ENCODE peak calls at places on chromosomes 3 and 15, in nine cellular contexts. Q, I, T, U, O, R, P, B and X are unnamed samples. For H3K4me1, the result is how much of the 10 kb centered on the place peaks cover.

GRCh38 chr15:83436513-83437158 is 10.5 kb upstream of the SH3GL3 start:
- DNase-seq in Q (no peak), I (peak), T (peak), U (no peak), O (no peak), R (no peak), P (no peak), B (peak), X (no peak)

GRCh38 chr3:152910211-152910610 is 75.3 kb downstream of the P2RY1 start:
- DNase-seq in Q (no peak), I (peak), T (peak), U (no peak), O (peak), R (no peak), P (no peak), B (no peak), X (no peak)

GRCh38 chr3:45981321-45982038 is 14.1 kb downstream of the FYCO1 start:
- DNase-seq in Q (no peak), I (no peak), T (no peak), U (no peak), O (no peak), R (no peak), P (no peak), B (peak), X (peak)

GRCh38 chr3:124701687-124702086 is 28.6 kb upstream of the UMPS start:
- DNase-seq in Q (no peak), I (no peak), T (peak), U (no peak), O (no peak), R (no peak), P (no peak), B (peak), X (no peak)

GRCh38 chr3:64650710-64651109 is 37.1 kb downstream of the ADAMTS9 start:
- DNase-seq in Q (no peak), I (no peak), T (no peak), U (no peak), O (no peak), R (no peak), P (no peak), B (peak), X (no peak)

GRCh38 chr15:49946681-49947080 is 172.4 kb downstream of the ATP8B4 start:
- DNase-seq in Q (no peak), I (no peak), T (no peak), U (no peak), O (no peak), R (no peak), P (no peak), B (no peak), X (no peak)

GRCh38 chr3:72800869-72801268 is 47.4 kb downstream of the SHQ1 start:
- DNase-seq in Q (no peak), I (no peak), T (no peak), U (no peak), O (no peak), R (no peak), P (no peak), B (no peak), X (no peak)

GRCh38 chr3:52891615-52892081 is 5.7 kb downstream of the STIMATE start:
- DNase-seq in Q (no peak), I (no peak), T (peak), U (no peak), O (no peak), R (no peak), P (no peak), B (peak), X (peak)

GRCh38 chr15:76162050-76162425 is 102.3 kb downstream of the TMEM266 start:
- DNase-seq in Q (no peak), I (no peak), T (no peak), U (no peak), O (no peak), R (no peak), P (no peak), B (no peak), X (peak)

GRCh38 chr3:193981534-193981933 is 154.4 kb upstream of the HES1 start:
- DNase-seq in Q (no peak), I (no peak), T (no peak), U (no peak), O (no peak), R (no peak), P (no peak), B (no peak), X (no peak)

GRCh38 chr3:147921044-147921443 is 511.9 kb downstream of the ZIC1 start:
- DNase-seq in Q (no peak), I (no peak), T (no peak), U (no peak), O (no peak), R (no peak), P (no peak), B (peak), X (no peak)

GRCh38 chr3:2921903-2922302 is 188.3 kb downstream of the IL5RA start:
- DNase-seq in Q (no peak), I (peak), T (peak), U (no peak), O (peak), R (no peak), P (no peak), B (no peak), X (no peak)

GRCh38 chr3:21920431-21920830 is 169.4 kb upstream of the ZNF385D start:
- DNase-seq in Q (no peak), I (no peak), T (no peak), U (no peak), O (no peak), R (no peak), P (no peak), B (peak), X (no peak)

GRCh38 chr3:67916353-67916752 is 261.9 kb upstream of the SUCLG2 start:
- DNase-seq in Q (no peak), I (no peak), T (no peak), U (no peak), O (no peak), R (no peak), P (no peak), B (no peak), X (no peak)

GRCh38 chr3:22731901-22732300 is 471.2 kb upstream of the UBE2E2 start:
- DNase-seq in Q (no peak), I (no peak), T (no peak), U (no peak), O (no peak), R (no peak), P (no peak), B (no peak), X (no peak)

GRCh38 chr3:111539351-111540331 is 2.4 kb upstream of the CD96 start:
- DNase-seq in Q (no peak), I (peak), T (peak), U (no peak), O (peak), R (no peak), P (peak), B (peak), X (no peak)

GRCh38 chr3:56468184-56469106 is at the start of gene ERC2:
- DNase-seq in Q (no peak), I (peak), T (peak), U (peak), O (peak), R (no peak), P (no peak), B (no peak), X (peak)

GRCh38 chr15:67563961-67564570 is 21.6 kb downstream of the MAP2K5 start:
- DNase-seq in Q (no peak), I (no peak), T (no peak), U (no peak), O (no peak), R (no peak), P (no peak), B (no peak), X (no peak)

GRCh38 chr3:61589856-61590255 is 28.5 kb downstream of the PTPRG start:
- DNase-seq in Q (no peak), I (peak), T (no peak), U (no peak), O (no peak), R (no peak), P (no peak), B (peak), X (no peak)

GRCh38 chr3:25376346-25376745 is 51.7 kb upstream of the RARB start:
- DNase-seq in Q (no peak), I (no peak), T (no peak), U (no peak), O (no peak), R (no peak), P (no peak), B (no peak), X (no peak)

GRCh38 chr3:36713904-36714303 is 50.4 kb downstream of the DCLK3 start:
- DNase-seq in Q (no peak), I (no peak), T (no peak), U (no peak), O (no peak), R (no peak), P (no peak), B (no peak), X (no peak)

GRCh38 chr3:15645740-15646490 is 44.4 kb downstream of the BTD start:
- DNase-seq in Q (no peak), I (peak), T (no peak), U (peak), O (no peak), R (no peak), P (no peak), B (peak), X (peak)

GRCh38 chr3:72957303-72957702 is 39.3 kb upstream of the PPP4R2 start:
- DNase-seq in Q (peak), I (no peak), T (peak), U (no peak), O (peak), R (no peak), P (no peak), B (no peak), X (no peak)

GRCh38 chr15:65286069-65286703 is 497 bp downstream of the PARP16 start:
- DNase-seq in Q (no peak), I (peak), T (peak), U (no peak), O (peak), R (no peak), P (peak), B (no peak), X (no peak)

GRCh38 chr3:116299646-116300081 is 145.6 kb downstream of the LSAMP start:
- DNase-seq in Q (no peak), I (no peak), T (no peak), U (no peak), O (no peak), R (no peak), P (no peak), B (no peak), X (no peak)

GRCh38 chr3:792651-793050 is 300.2 kb upstream of the CNTN6 start:
- DNase-seq in Q (no peak), I (no peak), T (no peak), U (no peak), O (peak), R (no peak), P (no peak), B (no peak), X (no peak)

GRCh38 chr3:129577925-129578742 is 28.3 kb downstream of the PLXND1 start:
- DNase-seq in Q (no peak), I (no peak), T (no peak), U (no peak), O (no peak), R (peak), P (peak), B (no peak), X (no peak)

GRCh38 chr3:27939940-27940339 is 217.8 kb upstream of the EOMES start:
- DNase-seq in Q (no peak), I (no peak), T (peak), U (no peak), O (no peak), R (no peak), P (no peak), B (peak), X (peak)

GRCh38 chr3:84066920-84067319 is 891.9 kb upstream of the CADM2 start:
- DNase-seq in Q (no peak), I (no peak), T (no peak), U (no peak), O (no peak), R (no peak), P (no peak), B (no peak), X (no peak)

GRCh38 chr3:52520716-52521487 is 12.8 kb downstream of the NT5DC2 start:
- DNase-seq in Q (no peak), I (no peak), T (no peak), U (no peak), O (no peak), R (no peak), P (no peak), B (no peak), X (no peak)

GRCh38 chr3:11391930-11392688 is 119.9 kb downstream of the ATG7 start:
- DNase-seq in Q (no peak), I (no peak), T (no peak), U (no peak), O (no peak), R (no peak), P (no peak), B (peak), X (no peak)

GRCh38 chr3:193970773-193971206 is 165.2 kb upstream of the HES1 start:
- DNase-seq in Q (no peak), I (no peak), T (peak), U (no peak), O (no peak), R (no peak), P (no peak), B (no peak), X (no peak)

GRCh38 chr3:195059006-195059350 is 212.0 kb downstream of the XXYLT1 start:
- DNase-seq in Q (no peak), I (no peak), T (no peak), U (no peak), O (peak), R (peak), P (no peak), B (no peak), X (peak)

GRCh38 chr15:59148160-59148810 is 43.3 kb downstream of the CCNB2 start:
- DNase-seq in Q (no peak), I (no peak), T (no peak), U (no peak), O (no peak), R (no peak), P (no peak), B (peak), X (no peak)

GRCh38 chr3:31196881-31197364 is 302.5 kb upstream of the GADL1 start:
- DNase-seq in Q (peak), I (no peak), T (no peak), U (peak), O (peak), R (no peak), P (no peak), B (peak), X (no peak)

GRCh38 chr15:90994059-90994416 is 297 bp downstream of the PRC1 start:
- DNase-seq in Q (no peak), I (no peak), T (no peak), U (no peak), O (no peak), R (no peak), P (peak), B (no peak), X (peak)

GRCh38 chr3:65902304-65902793 is 136.4 kb downstream of the MAGI1 start:
- DNase-seq in Q (no peak), I (no peak), T (no peak), U (no peak), O (no peak), R (no peak), P (peak), B (no peak), X (no peak)

GRCh38 chr15:75727851-75728715 is 15.4 kb upstream of the CSPG4 start:
- DNase-seq in Q (peak), I (peak), T (peak), U (peak), O (peak), R (no peak), P (peak), B (no peak), X (peak)

GRCh38 chr3:69744507-69744906 is 5.2 kb downstream of the MITF start:
- DNase-seq in Q (no peak), I (no peak), T (no peak), U (no peak), O (no peak), R (no peak), P (no peak), B (no peak), X (no peak)

GRCh38 chr3:69746119-69746518 is 6.9 kb downstream of the MITF start:
- DNase-seq in Q (no peak), I (no peak), T (no peak), U (no peak), O (no peak), R (no peak), P (no peak), B (peak), X (no peak)

GRCh38 chr3:69741057-69741830 is 2.0 kb downstream of the MITF start:
- DNase-seq in Q (no peak), I (no peak), T (no peak), U (no peak), O (no peak), R (no peak), P (no peak), B (no peak), X (no peak)

GRCh38 chr3:69745503-69745902 is 6.2 kb downstream of the MITF start:
- DNase-seq in Q (no peak), I (no peak), T (no peak), U (no peak), O (no peak), R (no peak), P (no peak), B (no peak), X (no peak)

GRCh38 chr3:69743975-69744374 is 4.7 kb downstream of the MITF start:
- DNase-seq in Q (no peak), I (no peak), T (no peak), U (no peak), O (no peak), R (no peak), P (no peak), B (no peak), X (no peak)
- H3K4me1 ChIP-seq in Q (under half), I (under half), T (under half), U (under half), O (under half), R (half or more), P (under half), B (under half), X (under half)

GRCh38 chr15:43510230-43511011 is 7.0 kb upstream of the MAP1A start:
- DNase-seq in Q (peak), I (peak), T (peak), U (peak), O (peak), R (peak), P (peak), B (peak), X (peak)
- TF ChIP-seq CTCF in Q (peak), I (no peak), T (peak), U (peak), O (no peak), R (no peak), P (no peak), B (peak), X (peak)

GRCh38 chr15:89141885-89142284 is 53.6 kb downstream of the ABHD2 start:
- DNase-seq in Q (no peak), I (no peak), T (no peak), U (no peak), O (no peak), R (no peak), P (no peak), B (peak), X (no peak)
- TF ChIP-seq POLR2A in Q (no peak), I (no peak), T (no peak), U (no peak), O (no peak), R (no peak), P (no peak), B (no peak), X (no peak)

DNA sequence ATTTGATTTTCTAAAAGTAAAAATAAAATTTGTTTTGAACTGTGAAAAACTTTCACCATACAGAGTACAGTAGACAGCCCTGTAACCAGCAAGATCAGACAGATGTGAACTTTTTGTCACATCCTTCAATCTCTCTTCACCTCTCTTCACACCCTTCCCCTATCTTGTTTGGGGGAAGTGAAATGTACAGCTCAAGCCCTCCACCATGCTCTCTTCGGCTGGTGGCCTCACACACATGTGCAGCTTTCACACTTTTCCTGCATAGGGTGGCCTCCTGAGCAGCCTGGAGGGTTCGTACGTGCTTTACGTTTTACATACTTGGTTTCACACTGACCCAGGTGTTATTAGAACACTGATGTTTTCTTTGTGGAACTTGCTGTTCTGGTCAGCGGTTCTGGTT is 86.4 kb downstream of the DNAJB8 start:
- DNase-seq in Q (no peak), I (no peak), T (no peak), U (no peak), O (no peak), R (no peak), P (no peak), B (no peak), X (no peak)
- H3K4me1 ChIP-seq in Q (under half), I (under half), T (under half), U (under half), O (under half), R (half or more), P (under half), B (under half), X (under half)